ENCODE peak calls at places on chromosome X, in five cellular contexts. One of them, this sample, is unnamed.

GRCh38 chrX:35919536-35920309 is at the start of gene CFAP47:
- DNase-seq in heart left ventricle: no peak
- DNase-seq in tibial artery: peak; percentile 61
- DNase-seq in ovary: no peak
- DNase-seq in CD8-positive, alpha-beta memory T cell: no peak
- DNase-seq in this sample: no peak

GRCh38 chrX:12881914-12882313 is 15.0 kb downstream of the TLR7 start:
- DNase-seq in ovary: no peak
- DNase-seq in heart left ventricle: no peak
- DNase-seq in tibial artery: no peak
- DNase-seq in CD8-positive, alpha-beta memory T cell: no peak
- DNase-seq in this sample: no peak

GRCh38 chrX:123256378-123256777 is 72.3 kb downstream of the GRIA3 start:
- DNase-seq in heart left ventricle: no peak
- DNase-seq in ovary: no peak
- DNase-seq in CD8-positive, alpha-beta memory T cell: no peak
- DNase-seq in tibial artery: no peak
- DNase-seq in this sample: no peak

GRCh38 chrX:45900751-45901150 is 644.5 kb downstream of the ZNF674 start:
- DNase-seq in ovary: no peak
- DNase-seq in heart left ventricle: no peak
- DNase-seq in tibial artery: no peak
- DNase-seq in CD8-positive, alpha-beta memory T cell: no peak
- DNase-seq in this sample: no peak

GRCh38 chrX:107537815-107538214 is 88.4 kb downstream of the FRMPD3 start:
- DNase-seq in tibial artery: no peak
- DNase-seq in ovary: no peak
- DNase-seq in heart left ventricle: no peak
- DNase-seq in CD8-positive, alpha-beta memory T cell: no peak
- DNase-seq in this sample: peak; percentile 16

GRCh38 chrX:68681443-68681941 is 34.0 kb downstream of the STARD8 start:
- DNase-seq in heart left ventricle: no peak
- DNase-seq in ovary: no peak
- DNase-seq in tibial artery: no peak
- DNase-seq in CD8-positive, alpha-beta memory T cell: no peak
- DNase-seq in this sample: no peak

GRCh38 chrX:139429913-139430312 is 100.6 kb upstream of the F9 start:
- DNase-seq in heart left ventricle: no peak
- DNase-seq in tibial artery: no peak
- DNase-seq in CD8-positive, alpha-beta memory T cell: no peak
- DNase-seq in ovary: no peak
- DNase-seq in this sample: no peak

GRCh38 chrX:150429577-150429976 is 66.5 kb downstream of the MAMLD1 start:
- DNase-seq in ovary: no peak
- DNase-seq in CD8-positive, alpha-beta memory T cell: no peak
- DNase-seq in heart left ventricle: no peak
- DNase-seq in tibial artery: no peak
- DNase-seq in this sample: no peak

GRCh38 chrX:115058276-115058675 is 40.9 kb upstream of the IL13RA2 start:
- DNase-seq in tibial artery: no peak
- DNase-seq in CD8-positive, alpha-beta memory T cell: no peak
- DNase-seq in ovary: no peak
- DNase-seq in heart left ventricle: no peak
- DNase-seq in this sample: no peak

GRCh38 chrX:78922754-78923153 is 22.4 kb upstream of the P2RY10 start:
- DNase-seq in heart left ventricle: no peak
- DNase-seq in tibial artery: no peak
- DNase-seq in ovary: no peak
- DNase-seq in CD8-positive, alpha-beta memory T cell: no peak
- DNase-seq in this sample: no peak

GRCh38 chrX:55907968-55908607 is 190.5 kb downstream of the RRAGB start:
- DNase-seq in ovary: peak; percentile 46
- DNase-seq in tibial artery: peak; percentile 70
- DNase-seq in CD8-positive, alpha-beta memory T cell: peak; percentile 5
- DNase-seq in heart left ventricle: peak; percentile 67
- DNase-seq in this sample: no peak

GRCh38 chrX:135923353-135923752 is 29.8 kb downstream of the SAGE1 start:
- DNase-seq in CD8-positive, alpha-beta memory T cell: no peak
- DNase-seq in tibial artery: no peak
- DNase-seq in heart left ventricle: no peak
- DNase-seq in ovary: no peak
- DNase-seq in this sample: no peak

GRCh38 chrX:14038375-14039077 is 8.8 kb upstream of the GEMIN8 start:
- DNase-seq in tibial artery: no peak
- DNase-seq in ovary: no peak
- DNase-seq in CD8-positive, alpha-beta memory T cell: no peak
- DNase-seq in heart left ventricle: no peak
- DNase-seq in this sample: no peak

GRCh38 chrX:16466640-16467432 is 183.1 kb upstream of the S100G start:
- DNase-seq in tibial artery: no peak
- DNase-seq in ovary: no peak
- DNase-seq in CD8-positive, alpha-beta memory T cell: no peak
- DNase-seq in heart left ventricle: no peak
- DNase-seq in this sample: no peak

GRCh38 chrX:104137496-104137895 is 19.3 kb downstream of the SLC25A53 start:
- DNase-seq in tibial artery: no peak
- DNase-seq in CD8-positive, alpha-beta memory T cell: no peak
- DNase-seq in heart left ventricle: no peak
- DNase-seq in ovary: no peak
- DNase-seq in this sample: no peak

GRCh38 chrX:53239474-53239873 is 14.5 kb upstream of the KDM5C start:
- DNase-seq in tibial artery: no peak
- DNase-seq in CD8-positive, alpha-beta memory T cell: no peak
- DNase-seq in heart left ventricle: no peak
- DNase-seq in ovary: no peak
- DNase-seq in this sample: peak; percentile 35

GRCh38 chrX:78658851-78659744 is at the start of gene RTL3:
- DNase-seq in CD8-positive, alpha-beta memory T cell: no peak
- DNase-seq in heart left ventricle: no peak
- DNase-seq in tibial artery: no peak
- DNase-seq in ovary: no peak
- DNase-seq in this sample: no peak

GRCh38 chrX:10566726-10567097 is 53.7 kb downstream of the MID1 start:
- DNase-seq in ovary: no peak
- DNase-seq in CD8-positive, alpha-beta memory T cell: no peak
- DNase-seq in heart left ventricle: no peak
- DNase-seq in tibial artery: no peak
- DNase-seq in this sample: no peak

GRCh38 chrX:69018416-69019072 is 146.7 kb downstream of the PJA1 start:
- DNase-seq in CD8-positive, alpha-beta memory T cell: no peak
- DNase-seq in tibial artery: no peak
- DNase-seq in ovary: no peak
- DNase-seq in heart left ventricle: no peak
- DNase-seq in this sample: no peak

GRCh38 chrX:114581528-114582263 is 2.2 kb upstream of the HTR2C start:
- DNase-seq in CD8-positive, alpha-beta memory T cell: no peak
- DNase-seq in heart left ventricle: no peak
- DNase-seq in tibial artery: no peak
- DNase-seq in ovary: no peak
- DNase-seq in this sample: no peak

GRCh38 chrX:42832764-42833549 is 55.0 kb upstream of the PPP1R2C start:
- DNase-seq in heart left ventricle: no peak
- DNase-seq in CD8-positive, alpha-beta memory T cell: no peak
- DNase-seq in ovary: no peak
- DNase-seq in tibial artery: no peak
- DNase-seq in this sample: no peak

GRCh38 chrX:46922601-46923000 is 10.4 kb downstream of the JADE3 start:
- DNase-seq in tibial artery: no peak
- DNase-seq in CD8-positive, alpha-beta memory T cell: no peak
- DNase-seq in heart left ventricle: no peak
- DNase-seq in ovary: no peak
- DNase-seq in this sample: no peak

GRCh38 chrX:69951756-69952155 is 98.0 kb downstream of the AWAT2 start:
- DNase-seq in ovary: no peak
- DNase-seq in heart left ventricle: no peak
- DNase-seq in tibial artery: no peak
- DNase-seq in CD8-positive, alpha-beta memory T cell: no peak
- DNase-seq in this sample: no peak

GRCh38 chrX:129577473-129577872 is 37.4 kb downstream of the OCRL start:
- DNase-seq in heart left ventricle: no peak
- DNase-seq in CD8-positive, alpha-beta memory T cell: no peak
- DNase-seq in tibial artery: no peak
- DNase-seq in ovary: no peak
- DNase-seq in this sample: no peak

GRCh38 chrX:30892591-30892990 is 3.5 kb upstream of the TAB3 start:
- DNase-seq in ovary: no peak
- DNase-seq in heart left ventricle: no peak
- DNase-seq in tibial artery: no peak
- DNase-seq in CD8-positive, alpha-beta memory T cell: no peak
- DNase-seq in this sample: no peak

GRCh38 chrX:44483965-44484606 is 58.6 kb downstream of the FUNDC1 start:
- DNase-seq in ovary: no peak
- DNase-seq in heart left ventricle: no peak
- DNase-seq in CD8-positive, alpha-beta memory T cell: no peak
- DNase-seq in tibial artery: no peak
- DNase-seq in this sample: no peak

GRCh38 chrX:20857746-20858145 is 516.5 kb upstream of the CNKSR2 start:
- DNase-seq in ovary: no peak
- DNase-seq in tibial artery: no peak
- DNase-seq in CD8-positive, alpha-beta memory T cell: no peak
- DNase-seq in heart left ventricle: no peak
- DNase-seq in this sample: no peak

GRCh38 chrX:1041051-1041450 is 171.4 kb downstream of the CRLF2 start:
- DNase-seq in heart left ventricle: no peak
- DNase-seq in tibial artery: peak; percentile 60
- DNase-seq in ovary: no peak
- DNase-seq in CD8-positive, alpha-beta memory T cell: no peak
- DNase-seq in this sample: no peak

GRCh38 chrX:3711331-3711917 is 2.0 kb downstream of the PRKX start:
- DNase-seq in tibial artery: peak; percentile 68
- DNase-seq in ovary: no peak
- DNase-seq in heart left ventricle: no peak
- DNase-seq in CD8-positive, alpha-beta memory T cell: peak; percentile 22
- DNase-seq in this sample: no peak

GRCh38 chrX:135086197-135086854 is 34.0 kb downstream of the ETDB start:
- DNase-seq in ovary: no peak
- DNase-seq in CD8-positive, alpha-beta memory T cell: peak; percentile 8
- DNase-seq in heart left ventricle: no peak
- DNase-seq in tibial artery: no peak
- DNase-seq in this sample: peak; percentile 39

GRCh38 chrX:150165776-150166610 is 197.1 kb upstream of the MAMLD1 start:
- DNase-seq in tibial artery: no peak
- DNase-seq in heart left ventricle: no peak
- DNase-seq in ovary: no peak
- DNase-seq in CD8-positive, alpha-beta memory T cell: no peak
- DNase-seq in this sample: no peak

GRCh38 chrX:54551801-54552200 is 21.8 kb downstream of the GNL3L start:
- DNase-seq in ovary: no peak
- DNase-seq in CD8-positive, alpha-beta memory T cell: no peak
- DNase-seq in tibial artery: no peak
- DNase-seq in heart left ventricle: no peak
- DNase-seq in this sample: no peak
- H3K36me3 ChIP-seq in ovary: no peaks in the 10 kb centered on the region
- H3K36me3 ChIP-seq in CD8-positive, alpha-beta memory T cell: peaks cover 20% of the 10 kb centered on the region
- H3K36me3 ChIP-seq in tibial artery: peaks cover 96% of the 10 kb centered on the region
- H3K36me3 ChIP-seq in heart left ventricle: no peaks in the 10 kb centered on the region
- H3K36me3 ChIP-seq in this sample: peaks cover 8% of the 10 kb centered on the region

DNA sequence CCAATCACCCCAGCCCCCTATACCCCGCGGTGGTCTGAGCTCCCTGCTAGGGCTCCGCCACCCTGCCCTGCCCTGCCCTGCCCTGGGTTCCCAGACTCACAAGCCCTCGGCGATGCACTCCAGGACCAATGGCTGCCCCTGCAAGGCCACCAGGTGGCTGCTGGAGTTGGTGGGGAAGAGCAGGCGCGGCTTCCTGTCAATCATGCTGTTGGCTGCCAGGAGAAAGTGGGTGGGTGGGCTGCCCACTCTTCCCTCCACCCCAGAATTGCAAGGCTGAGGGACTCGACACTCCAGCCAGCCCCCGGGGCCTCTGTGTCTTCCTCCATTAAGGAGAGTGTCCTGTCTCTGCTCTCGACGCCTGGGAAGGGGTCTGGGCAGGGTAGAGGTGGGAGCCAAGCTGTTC is 15.7 kb downstream of the L1CAM start:
- DNase-seq in heart left ventricle: no peak
- DNase-seq in CD8-positive, alpha-beta memory T cell: no peak
- DNase-seq in tibial artery: no peak
- DNase-seq in ovary: no peak
- DNase-seq in this sample: no peak
- H3K36me3 ChIP-seq in heart left ventricle: no peaks in the 10 kb centered on the region
- H3K36me3 ChIP-seq in CD8-positive, alpha-beta memory T cell: no peaks in the 10 kb centered on the region
- H3K36me3 ChIP-seq in tibial artery: no peaks in the 10 kb centered on the region
- H3K36me3 ChIP-seq in ovary: no peaks in the 10 kb centered on the region
- H3K36me3 ChIP-seq in this sample: no peaks in the 10 kb centered on the region

GRCh38 chrX:41348551-41348950 is 14.6 kb downstream of the DDX3X start:
- DNase-seq in CD8-positive, alpha-beta memory T cell: no peak
- DNase-seq in ovary: no peak
- DNase-seq in tibial artery: no peak
- DNase-seq in heart left ventricle: no peak
- DNase-seq in this sample: no peak
- H3K36me3 ChIP-seq in CD8-positive, alpha-beta memory T cell: peaks cover 42% of the 10 kb centered on the region
- H3K36me3 ChIP-seq in ovary: no peaks in the 10 kb centered on the region
- H3K36me3 ChIP-seq in tibial artery: peaks cover 64% of the 10 kb centered on the region
- H3K36me3 ChIP-seq in heart left ventricle: peaks cover 8% of the 10 kb centered on the region
- H3K36me3 ChIP-seq in this sample: peaks cover 5% of the 10 kb centered on the region

GRCh38 chrX:133365886-133366611 is 49.2 kb downstream of the GPC4 start:
- DNase-seq in ovary: no peak
- DNase-seq in tibial artery: no peak
- DNase-seq in CD8-positive, alpha-beta memory T cell: no peak
- DNase-seq in heart left ventricle: no peak
- DNase-seq in this sample: no peak

GRCh38 chrX:133370719-133371275 is 44.5 kb downstream of the GPC4 start:
- DNase-seq in tibial artery: no peak
- DNase-seq in CD8-positive, alpha-beta memory T cell: no peak
- DNase-seq in ovary: no peak
- DNase-seq in heart left ventricle: no peak
- DNase-seq in this sample: no peak

GRCh38 chrX:133373366-133374079 is 41.8 kb downstream of the GPC4 start:
- DNase-seq in tibial artery: no peak
- DNase-seq in ovary: no peak
- DNase-seq in heart left ventricle: no peak
- DNase-seq in CD8-positive, alpha-beta memory T cell: no peak
- DNase-seq in this sample: no peak

GRCh38 chrX:133366735-133367134 is 48.6 kb downstream of the GPC4 start:
- DNase-seq in tibial artery: no peak
- DNase-seq in CD8-positive, alpha-beta memory T cell: no peak
- DNase-seq in ovary: no peak
- DNase-seq in heart left ventricle: no peak
- DNase-seq in this sample: no peak

DNA sequence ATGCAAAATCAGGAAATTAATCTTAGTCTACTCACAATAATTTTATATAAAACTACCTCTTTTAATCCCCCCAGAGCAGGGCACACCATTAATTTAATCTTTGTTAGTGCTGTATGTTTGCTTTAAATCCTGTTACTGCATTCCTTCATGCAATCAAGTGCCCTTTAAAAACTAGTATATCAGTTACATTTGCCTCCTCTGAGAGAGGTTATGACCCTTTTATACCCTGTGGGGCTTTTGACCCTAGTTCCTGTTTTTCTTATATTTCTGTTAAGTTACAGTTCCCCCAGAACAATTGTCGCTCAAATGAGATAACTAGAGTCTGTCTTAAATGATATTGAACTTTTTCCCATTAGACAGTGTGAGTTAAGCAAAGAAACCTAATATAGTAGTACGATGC is 46.2 kb downstream of the GPC4 start:
- DNase-seq in CD8-positive, alpha-beta memory T cell: no peak
- DNase-seq in heart left ventricle: no peak
- DNase-seq in ovary: no peak
- DNase-seq in tibial artery: no peak
- DNase-seq in this sample: no peak
- H3K36me3 ChIP-seq in CD8-positive, alpha-beta memory T cell: no peaks in the 10 kb centered on the region
- H3K36me3 ChIP-seq in heart left ventricle: no peaks in the 10 kb centered on the region
- H3K36me3 ChIP-seq in ovary: no peaks in the 10 kb centered on the region
- H3K36me3 ChIP-seq in tibial artery: no peaks in the 10 kb centered on the region
- H3K36me3 ChIP-seq in this sample: no peaks in the 10 kb centered on the region